ENCODE peak calls at places on chromosome 20, in four cellular contexts. U is IMR-90, V is H9, Z is H1. Y is an unnamed sample.
A peak's percentile ranks its signal among the peaks of the same experiment; 100 is the strongest.

GRCh38 chr20:1810926-1811620 is 84.1 kb upstream of the SIRPA start:
- DNase-seq in Z (no peak), U (peak; percentile 72), V (no peak), Y (no peak)

GRCh38 chr20:20073851-20074252 is 21.5 kb downstream of the CFAP61 start:
- DNase-seq in U (no peak), V (no peak), Z (no peak), Y (no peak)

GRCh38 chr20:38272398-38272797 is 11.9 kb upstream of the KIAA1755 start:
- DNase-seq in U (peak; percentile 74), V (no peak), Z (no peak), Y (no peak)

GRCh38 chr20:57435105-57435497 is 43.9 kb downstream of the RBM38 start:
- DNase-seq in U (no peak), Z (no peak), V (no peak), Y (no peak)

GRCh38 chr20:40955326-40955725 is 73.3 kb upstream of the TOP1 start:
- DNase-seq in U (no peak), Z (no peak), V (no peak), Y (no peak)

GRCh38 chr20:63059684-63060056 is 52.9 kb upstream of the BHLHE23 start:
- DNase-seq in U (no peak), Z (no peak), V (peak; percentile 18), Y (no peak)

GRCh38 chr20:62710886-62711702 is 2.5 kb downstream of the NTSR1 start:
- DNase-seq in U (peak; percentile 22), Z (no peak), V (no peak), Y (no peak)

GRCh38 chr20:64219202-64219601 is 36.3 kb upstream of the PCMTD2 start:
- DNase-seq in V (no peak), U (no peak), Z (no peak), Y (no peak)

GRCh38 chr20:38076548-38076947 is 43.0 kb downstream of the RPRD1B start:
- DNase-seq in Z (no peak), U (no peak), V (no peak), Y (peak; percentile 35)

GRCh38 chr20:62455929-62456328 is 19.9 kb downstream of the GATA5 start:
- DNase-seq in V (no peak), Z (no peak), U (no peak), Y (no peak)

GRCh38 chr20:58512808-58513552 is 2.2 kb downstream of the APCDD1L start:
- DNase-seq in Z (no peak), U (no peak), V (peak; percentile 52), Y (peak; percentile 11)

GRCh38 chr20:539848-540247 is 3.7 kb downstream of the CSNK2A1 start:
- DNase-seq in Z (no peak), U (peak; percentile 49), V (no peak), Y (peak; percentile 54)

GRCh38 chr20:46350201-46350985 is 42.1 kb upstream of the CDH22 start:
- DNase-seq in U (peak; percentile 93), V (peak; percentile 70), Z (no peak), Y (peak; percentile 92)

GRCh38 chr20:46901638-46902037 is 7.0 kb downstream of the EYA2 start:
- DNase-seq in Z (no peak), V (no peak), U (no peak), Y (no peak)

GRCh38 chr20:62662422-62662821 is 20.1 kb downstream of the SLCO4A1 start:
- DNase-seq in V (no peak), Z (no peak), U (peak; percentile 80), Y (no peak)

GRCh38 chr20:49785851-49786174 is 26.8 kb upstream of the SLC9A8 start:
- DNase-seq in Z (no peak), U (no peak), V (no peak), Y (no peak)

GRCh38 chr20:6588296-6588695 is 179.2 kb upstream of the BMP2 start:
- DNase-seq in V (no peak), U (peak; percentile 47), Z (no peak), Y (no peak)

GRCh38 chr20:24672181-24672880 is 202.9 kb downstream of the SYNDIG1 start:
- DNase-seq in Z (no peak), U (no peak), V (no peak), Y (no peak)

GRCh38 chr20:53981130-53981529 is 89.3 kb downstream of the BCAS1 start:
- DNase-seq in Z (no peak), U (no peak), V (no peak), Y (no peak)

GRCh38 chr20:25025986-25026605 is 31.8 kb downstream of the ACSS1 start:
- DNase-seq in Z (no peak), U (no peak), V (no peak), Y (no peak)

GRCh38 chr20:20259534-20259933 is 108.4 kb upstream of the INSM1 start:
- DNase-seq in V (no peak), Z (no peak), U (no peak), Y (no peak)

GRCh38 chr20:46994341-46994740 is 99.7 kb downstream of the EYA2 start:
- DNase-seq in U (no peak), V (no peak), Z (no peak), Y (no peak)

GRCh38 chr20:4008877-4009276 is 6.5 kb downstream of the RNF24 start:
- DNase-seq in Z (no peak), V (no peak), U (no peak), Y (no peak)

GRCh38 chr20:46406986-46407670 is 713 bp upstream of the ELMO2 start:
- DNase-seq in U (peak; percentile 15), V (no peak), Z (no peak), Y (no peak)

GRCh38 chr20:572752-573151 is 29.2 kb upstream of the CSNK2A1 start:
- DNase-seq in U (no peak), V (no peak), Z (no peak), Y (no peak)

GRCh38 chr20:57934913-57935312 is 225.1 kb upstream of the PMEPA1 start:
- DNase-seq in Z (no peak), U (no peak), V (no peak), Y (no peak)

GRCh38 chr20:36506253-36506652 is 35.1 kb upstream of the MYL9 start:
- DNase-seq in Z (no peak), V (no peak), U (no peak), Y (peak; percentile 54)

GRCh38 chr20:58956078-58956477 is 25.0 kb upstream of the NELFCD start:
- DNase-seq in U (no peak), V (no peak), Z (no peak), Y (no peak)

GRCh38 chr20:37651932-37652331 is 41.9 kb upstream of the CTNNBL1 start:
- DNase-seq in Z (peak; percentile 34), U (no peak), V (peak; percentile 77), Y (peak; percentile 66)

GRCh38 chr20:24650091-24650490 is 180.7 kb downstream of the SYNDIG1 start:
- DNase-seq in V (no peak), U (peak; percentile 89), Z (no peak), Y (no peak)

GRCh38 chr20:1618954-1619550 is 757 bp downstream of the SIRPB1 start:
- DNase-seq in U (peak; percentile 0), V (no peak), Z (no peak), Y (no peak)

GRCh38 chr20:48645666-48646065 is 182.1 kb downstream of the PREX1 start:
- DNase-seq in U (no peak), V (no peak), Z (no peak), Y (no peak)
- H3K56ac ChIP-seq in U (no peak overlapping the region), V (no peak overlapping the region), Z (no peak overlapping the region), Y (no peak overlapping the region)

DNA sequence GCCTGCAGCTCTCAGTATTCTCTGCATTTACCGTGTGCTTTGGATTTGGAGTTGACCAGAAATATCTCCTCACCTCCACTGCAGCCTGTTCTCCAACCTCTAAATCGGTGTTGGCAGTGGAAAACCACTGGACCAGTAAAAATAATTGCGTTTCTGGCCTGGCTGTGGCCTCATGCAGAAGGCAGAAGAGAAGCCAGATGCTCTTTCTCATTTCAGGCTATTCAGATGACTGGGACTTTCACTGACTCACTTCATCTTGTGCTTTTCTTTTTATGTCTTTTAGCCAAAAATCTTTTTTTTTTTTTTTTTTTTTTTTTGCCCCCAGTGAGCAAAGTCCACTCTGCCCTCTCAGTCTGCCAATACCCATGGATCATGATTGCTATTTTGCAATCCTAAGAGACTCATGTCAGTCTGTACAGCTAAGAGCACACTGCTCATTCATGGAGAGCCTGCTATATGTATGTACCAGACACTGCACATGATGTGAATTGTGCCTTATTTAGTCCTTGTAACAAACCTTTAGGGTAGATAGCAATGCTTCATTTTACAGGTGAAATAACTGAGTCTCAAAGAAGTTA is 962.5 kb downstream of the KIF16B start:
- DNase-seq in U (no peak), Z (no peak), V (no peak), Y (no peak)
- H3K4me2 ChIP-seq in U (no peak overlapping the region), Z (no peak overlapping the region), V (no peak overlapping the region), Y (no peak overlapping the region)

DNA sequence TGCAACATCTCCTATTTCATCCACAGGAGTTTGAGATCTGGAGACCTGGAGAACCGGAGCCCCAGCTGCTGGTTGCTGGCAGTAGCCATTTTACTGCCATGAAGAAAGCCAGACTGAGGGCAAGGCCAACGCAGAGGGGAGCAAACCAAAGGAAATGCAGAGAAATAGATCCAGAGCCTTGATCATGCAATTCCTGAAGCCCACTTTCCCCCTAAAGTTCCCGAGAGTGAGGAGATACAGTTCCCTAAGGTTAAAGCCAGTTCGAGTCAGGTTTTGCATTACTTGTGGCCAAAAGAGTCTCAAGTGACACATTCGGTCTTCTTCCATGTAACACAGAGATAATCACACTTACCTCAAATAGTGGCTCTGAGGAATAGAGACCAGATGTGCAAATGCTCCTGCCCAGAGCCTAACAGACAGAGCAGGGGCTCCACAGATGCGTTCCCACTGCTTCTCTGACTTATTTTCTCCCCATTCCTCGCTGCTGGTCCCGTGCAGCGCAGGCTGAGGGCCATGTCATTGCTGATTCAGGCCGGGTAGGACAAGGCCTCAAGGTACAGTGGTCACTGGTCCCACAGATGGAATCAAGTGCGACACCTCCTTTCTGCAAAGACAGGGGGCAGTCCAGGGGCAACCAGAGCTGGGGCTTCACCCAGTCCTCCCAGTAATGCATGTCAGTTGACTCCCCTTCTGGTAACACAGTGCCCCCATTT is 35.1 kb upstream of the NFATC2 start:
- DNase-seq in V (no peak), U (no peak), Z (no peak), Y (no peak)
- H3K56ac ChIP-seq in V (no peak overlapping the region), U (no peak overlapping the region), Z (no peak overlapping the region), Y (no peak overlapping the region)

GRCh38 chr20:35489717-35490116 is 34.3 kb downstream of the CEP250 start:
- DNase-seq in U (no peak), Z (no peak), V (no peak), Y (no peak)

GRCh38 chr20:35496481-35496880 is 33.0 kb downstream of the C20orf173 start:
- DNase-seq in Z (no peak), V (no peak), U (no peak), Y (no peak)

GRCh38 chr20:35491823-35492222 is 36.4 kb downstream of the CEP250 start:
- DNase-seq in V (no peak), Z (no peak), U (peak; percentile 18), Y (no peak)

GRCh38 chr20:35490736-35491181 is 35.4 kb downstream of the CEP250 start:
- DNase-seq in V (no peak), Z (no peak), U (no peak), Y (no peak)

GRCh38 chr20:35492352-35492751 is 37.0 kb downstream of the CEP250 start:
- DNase-seq in U (no peak), Z (no peak), V (no peak), Y (no peak)
- H3K4me2 ChIP-seq in U (no peak overlapping the region), Z (no peak overlapping the region), V (no peak overlapping the region), Y (no peak overlapping the region)

GRCh38 chr20:32697608-32698007 is 23.9 kb upstream of the C20orf203 start:
- DNase-seq in Z (no peak), U (no peak), V (no peak), Y (no peak)
- H3K56ac ChIP-seq in Z (no peak overlapping the region), U (no peak overlapping the region), V (no peak overlapping the region), Y (no peak overlapping the region)

GRCh38 chr20:13085275-13085674 is 76.5 kb downstream of the SPTLC3 start:
- DNase-seq in Z (no peak), U (no peak), V (no peak), Y (no peak)
- H3K4me2 ChIP-seq in Z (no peak overlapping the region), U (no peak overlapping the region), V (no peak overlapping the region), Y (no peak overlapping the region)